ENCODE peak calls at places on chromosomes 11 and 22, in four cellular contexts. Z, T, J and K are unnamed samples.

GRCh38 chr11:65616575-65617001 is 1.0 kb downstream of the PCNX3 start:
- DNase-seq in Z (no peak), T (no peak), J (peak), K (peak)

GRCh38 chr11:350723-351255 is 18.5 kb upstream of the B4GALNT4 start:
- DNase-seq in Z (no peak), T (no peak), J (no peak), K (peak)

GRCh38 chr11:59216654-59217640 is 4.2 kb upstream of the MPEG1 start:
- DNase-seq in Z (no peak), T (no peak), J (peak), K (peak)

GRCh38 chr11:121459413-121460041 is 6.8 kb upstream of the SORL1-AS1 start:
- DNase-seq in Z (no peak), T (no peak), J (no peak), K (no peak)

GRCh38 chr11:22467248-22467647 is 129.1 kb downstream of the SLC17A6 start:
- DNase-seq in Z (no peak), T (no peak), J (no peak), K (no peak)

GRCh38 chr22:48894064-48894671 is 933.5 kb downstream of the BRD1 start:
- DNase-seq in Z (no peak), T (no peak), J (no peak), K (no peak)

GRCh38 chr11:45885921-45886721 is 670 bp downstream of the MAPK8IP1 start:
- DNase-seq in Z (no peak), T (no peak), J (no peak), K (no peak)

GRCh38 chr11:4190519-4190918 is 95.9 kb downstream of the RRM1 start:
- DNase-seq in Z (no peak), T (no peak), J (no peak), K (no peak)

GRCh38 chr11:101807521-101807920 is 107.3 kb upstream of the CEP126 start:
- DNase-seq in Z (no peak), T (no peak), J (no peak), K (peak)

GRCh38 chr22:27372969-27373670 is 428.4 kb downstream of the MN1 start:
- DNase-seq in Z (no peak), T (peak), J (peak), K (no peak)

GRCh38 chr22:21652547-21653545 is 10.7 kb downstream of the SDF2L1 start:
- DNase-seq in Z (no peak), T (no peak), J (no peak), K (no peak)

DNA sequence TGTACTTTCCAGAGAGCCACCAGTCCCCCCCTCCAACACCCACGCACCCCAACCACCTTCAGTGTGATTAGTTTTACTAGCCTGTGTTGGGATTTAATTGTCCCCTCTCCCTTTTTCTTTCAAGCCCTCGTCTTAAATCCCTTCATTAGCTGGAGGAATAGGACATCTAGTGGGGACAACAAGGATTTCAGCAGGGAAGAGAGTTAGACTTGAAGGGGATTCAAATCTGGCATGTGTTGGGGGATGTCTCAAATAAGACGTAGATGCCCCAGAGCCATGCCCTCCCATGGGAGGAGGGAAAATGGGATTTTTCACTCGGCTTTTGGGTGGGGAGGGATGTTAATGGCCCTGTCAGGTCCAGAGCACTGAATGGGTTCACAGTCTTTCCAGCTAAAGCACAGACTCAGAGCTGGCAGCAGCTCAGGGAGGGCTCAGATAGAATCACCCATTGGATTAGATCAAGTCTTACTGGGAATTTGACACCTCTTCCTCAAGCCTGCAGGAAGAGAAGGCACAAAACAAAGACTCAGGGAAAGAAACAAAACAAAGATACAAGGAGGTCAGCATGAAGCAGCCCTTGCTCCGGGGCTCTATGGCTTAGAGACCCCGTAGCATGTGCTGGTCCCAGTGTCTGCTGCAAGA is 10.7 kb downstream of the INS start:
- DNase-seq in Z (peak), T (no peak), J (peak), K (peak)
- TF ChIP-seq CTCF in Z (peak), T (peak), J (peak), K (peak)

GRCh38 chr11:18253778-18254338 is 5.4 kb upstream of the SAA2 start:
- DNase-seq in Z (no peak), T (no peak), J (no peak), K (no peak)

GRCh38 chr11:18248561-18248960 is at the start of gene SAA2:
- DNase-seq in Z (no peak), T (no peak), J (peak), K (no peak)

GRCh38 chr11:18254781-18255361 is 6.4 kb upstream of the SAA2 start:
- DNase-seq in Z (no peak), T (no peak), J (no peak), K (no peak)

DNA sequence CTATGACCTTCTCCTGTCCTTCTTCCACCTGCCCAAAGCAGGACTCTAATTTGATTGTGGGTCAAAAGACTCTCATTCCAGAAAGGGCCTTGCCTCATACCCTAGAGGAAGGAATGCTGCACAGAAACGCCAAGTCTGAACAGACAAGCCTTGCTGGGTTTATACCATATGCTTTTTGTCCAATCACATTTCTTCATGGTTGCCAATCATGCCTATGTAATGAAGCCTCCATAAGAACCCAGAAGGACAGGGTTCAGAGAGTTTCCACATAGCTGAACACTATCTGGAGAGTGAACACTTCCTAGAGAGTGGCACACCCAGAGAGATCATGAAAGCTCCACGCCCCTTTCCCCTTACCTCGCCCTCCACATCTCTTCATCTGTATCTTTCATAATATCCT is 4.8 kb upstream of the SAA2 start:
- DNase-seq in Z (no peak), T (no peak), J (peak), K (no peak)
- TF ChIP-seq CTCF in Z (no peak), T (peak), J (peak), K (peak)

GRCh38 chr11:57476883-57477506 is 16.7 kb downstream of the RTN4RL2 start:
- DNase-seq in Z (no peak), T (no peak), J (peak), K (peak)
- TF ChIP-seq CTCF in Z (peak), T (peak), J (peak), K (peak)

GRCh38 chr22:37569009-37569920 is 9.0 kb downstream of the CDC42EP1 start:
- DNase-seq in Z (no peak), T (no peak), J (no peak), K (no peak)

GRCh38 chr22:37569921-37570660 is 9.8 kb downstream of the LGALS2 start:
- DNase-seq in Z (no peak), T (no peak), J (no peak), K (no peak)

GRCh38 chr22:37566903-37567798 is 6.9 kb downstream of the CDC42EP1 start:
- DNase-seq in Z (peak), T (no peak), J (peak), K (peak)

GRCh38 chr22:37567991-37568390 is 7.7 kb downstream of the CDC42EP1 start:
- DNase-seq in Z (no peak), T (no peak), J (no peak), K (no peak)

DNA sequence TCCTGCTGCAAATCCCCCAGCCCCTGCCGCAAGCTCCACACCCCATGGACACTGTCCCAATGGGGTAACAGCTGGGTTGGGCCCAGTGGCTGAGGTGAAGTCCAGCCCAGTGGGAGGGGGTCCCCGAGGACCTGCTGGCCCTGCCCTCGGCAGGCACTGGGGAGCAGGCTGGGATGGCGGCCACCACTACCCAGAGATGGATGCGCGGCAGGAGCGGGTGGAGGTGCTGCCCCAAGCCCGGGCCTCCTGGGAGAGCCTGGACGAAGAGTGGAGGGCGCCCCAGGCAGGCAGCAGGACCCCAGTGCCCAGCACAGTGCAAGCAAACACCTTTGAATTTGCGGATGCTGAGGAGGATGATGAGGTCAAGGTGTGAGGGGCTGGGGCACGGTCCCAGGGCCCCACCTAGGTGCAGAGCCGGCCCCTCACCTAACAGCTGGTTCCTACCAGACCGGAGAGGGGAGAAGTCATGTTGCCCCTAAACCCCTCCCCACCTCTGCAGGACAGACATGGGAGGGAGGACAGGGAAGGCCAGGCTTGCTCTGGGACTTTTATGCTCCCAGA is 8.2 kb downstream of the CDC42EP1 start:
- DNase-seq in Z (no peak), T (no peak), J (no peak), K (no peak)
- TF ChIP-seq CTCF in Z (no peak), T (no peak), J (no peak), K (no peak)

DNA sequence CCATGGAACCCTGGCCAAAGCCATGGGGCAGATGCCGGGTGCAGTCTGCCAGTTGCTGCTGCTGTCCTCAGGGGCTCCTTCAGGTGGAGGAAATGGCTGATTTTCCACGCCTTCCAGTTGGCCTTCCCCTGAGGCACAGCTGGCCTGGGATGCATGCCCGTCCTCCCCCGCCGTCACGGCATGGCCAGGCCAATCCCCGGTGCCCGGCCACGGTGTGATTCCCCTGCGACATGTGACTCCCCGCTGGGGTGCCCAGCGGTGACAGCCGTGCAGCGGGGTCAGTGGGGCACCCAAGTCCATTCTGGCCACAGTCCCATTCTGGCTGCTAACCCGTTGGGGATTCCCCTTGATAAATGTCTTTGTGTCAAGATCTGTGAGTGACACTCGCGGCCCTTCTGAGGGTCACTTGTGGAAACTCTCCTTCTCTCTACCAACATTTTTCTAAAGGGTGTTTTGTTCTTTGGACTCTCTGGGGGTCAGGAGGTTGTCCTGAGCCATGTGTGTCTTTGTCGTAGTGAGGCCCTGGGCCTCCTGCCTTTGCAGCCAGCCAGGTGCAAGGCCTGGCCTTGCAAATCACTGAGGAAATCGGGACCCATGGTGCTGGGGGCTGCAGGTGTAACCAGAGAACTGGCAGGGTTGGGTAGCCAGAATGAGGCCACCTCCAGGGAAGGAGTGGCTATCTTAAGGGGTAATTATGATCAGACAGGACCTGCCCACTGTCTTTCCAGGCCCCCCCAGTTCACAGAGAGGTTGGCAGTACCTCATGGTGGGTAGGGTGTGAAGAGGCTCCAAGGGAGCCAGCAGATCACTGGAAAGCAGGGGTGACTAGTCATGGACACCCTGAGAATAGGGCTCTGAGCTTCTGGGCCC is 37.1 kb downstream of the KCNQ1OT1 start:
- DNase-seq in Z (no peak), T (no peak), J (no peak), K (no peak)
- TF ChIP-seq CTCF in Z (no peak), T (no peak), J (no peak), K (no peak)